ENCODE peak calls at places on chromosomes 11 and 22, in seven cellular contexts. W is body of pancreas; J is pancreas; F is HEK293T; Q is ascending aorta; I is naive thymus-derived CD4-positive, alpha-beta T cell; P is DMS79 treated with DMSO at 0.1 percent for 48 hours. R is an unnamed sample.

GRCh38 chr11:1081601-1082311 is 7.1 kb downstream of the MUC2 start:
- DNase-seq in I (no peak), W (no peak), J (no peak), F (no peak), P (no peak), Q (no peak), R (no peak)

GRCh38 chr11:72308226-72309073 is 64.5 kb upstream of the PHOX2A start:
- DNase-seq in J (peak; percentile 20), W (peak; percentile 22), P (peak; percentile 100), F (peak; percentile 66), I (no peak), Q (no peak), R (no peak)

GRCh38 chr11:64341851-64342791 is 2.1 kb downstream of the CCDC88B start:
- DNase-seq in W (peak; percentile 95), J (peak; percentile 97), I (peak; percentile 88), Q (peak; percentile 69), P (no peak), F (peak; percentile 91), R (peak; percentile 81)

GRCh38 chr11:70415642-70416395 is 17.5 kb downstream of the CTTN start:
- DNase-seq in P (no peak), Q (no peak), F (no peak), J (no peak), I (no peak), W (no peak), R (no peak)

GRCh38 chr11:75103380-75104026 is 6.8 kb upstream of the OR2AT4 start:
- DNase-seq in Q (no peak), W (no peak), P (no peak), I (no peak), F (no peak), J (no peak), R (no peak)

GRCh38 chr11:69524291-69524882 is 42.9 kb downstream of the LINC01488 start:
- DNase-seq in P (no peak), F (no peak), I (no peak), J (no peak), Q (no peak), W (no peak), R (no peak)

GRCh38 chr22:39543095-39543494 is 10.5 kb upstream of the RPS19BP1 start:
- DNase-seq in W (no peak), J (no peak), P (no peak), F (peak; percentile 71), Q (no peak), I (no peak), R (no peak)

GRCh38 chr11:122082203-122082602 is 33.8 kb downstream of the BLID start:
- DNase-seq in P (no peak), Q (no peak), W (no peak), J (no peak), I (no peak), F (no peak), R (no peak)

GRCh38 chr11:93501856-93502255 is 41.3 kb downstream of the SMCO4 start:
- DNase-seq in Q (no peak), F (no peak), J (no peak), I (no peak), W (no peak), P (no peak), R (no peak)

GRCh38 chr11:34798985-34799384 is 117.2 kb downstream of the APIP start:
- DNase-seq in F (no peak), I (no peak), Q (no peak), J (no peak), P (peak; percentile 41), W (no peak), R (no peak)

GRCh38 chr22:41902932-41903421 is 11.9 kb downstream of the SHISA8 start:
- DNase-seq in Q (no peak), P (peak; percentile 30), I (no peak), F (no peak), J (no peak), W (peak; percentile 53), R (no peak)

GRCh38 chr11:10785146-10785474 is 23.6 kb downstream of the EIF4G2 start:
- DNase-seq in I (no peak), F (no peak), P (peak; percentile 26), W (no peak), Q (no peak), J (no peak), R (no peak)

GRCh38 chr11:68504432-68505066 is 44.0 kb downstream of the PPP6R3 start:
- DNase-seq in J (no peak), I (no peak), P (peak; percentile 33), Q (no peak), F (no peak), W (no peak), R (no peak)

GRCh38 chr11:69541501-69542313 is 60.2 kb downstream of the LINC01488 start:
- DNase-seq in W (peak; percentile 56), J (peak; percentile 17), F (no peak), I (no peak), P (peak; percentile 30), Q (no peak), R (no peak)

GRCh38 chr11:81222491-81222890 is 1511.2 kb downstream of the FAM181B start:
- DNase-seq in J (no peak), P (no peak), F (no peak), Q (no peak), I (no peak), W (no peak), R (no peak)

GRCh38 chr11:76201672-76202412 is 4.5 kb downstream of the WNT11 start:
- DNase-seq in W (no peak), Q (no peak), F (no peak), P (no peak), J (no peak), I (no peak), R (no peak)

GRCh38 chr11:35559949-35560348 is 34.5 kb upstream of the PAMR1 start:
- DNase-seq in I (no peak), Q (no peak), F (no peak), J (no peak), P (no peak), W (no peak), R (no peak)

GRCh38 chr11:9263840-9264380 is 1.2 kb downstream of the DENND5A start:
- DNase-seq in P (no peak), I (peak; percentile 55), F (no peak), J (no peak), Q (no peak), W (no peak), R (peak; percentile 57)

GRCh38 chr11:130403301-130403804 is 25.1 kb downstream of the ADAMTS8 start:
- DNase-seq in W (peak; percentile 43), I (no peak), Q (peak; percentile 30), P (peak; percentile 17), F (no peak), J (no peak), R (no peak)

GRCh38 chr22:45341503-45341902 is 31.8 kb downstream of the FAM118A start:
- DNase-seq in I (peak; percentile 86), P (no peak), W (no peak), F (no peak), J (no peak), Q (no peak), R (no peak)

GRCh38 chr11:47566166-47566546 is 757 bp downstream of the PTPMT1 start:
- DNase-seq in I (no peak), P (peak; percentile 28), Q (no peak), F (no peak), W (no peak), J (no peak), R (no peak)

GRCh38 chr22:36144886-36145541 is 15.5 kb downstream of the APOL3 start:
- DNase-seq in Q (no peak), J (peak; percentile 65), F (peak; percentile 60), I (peak; percentile 27), P (peak; percentile 4), W (peak; percentile 64), R (no peak)

GRCh38 chr11:71453911-71454304 is 905 bp downstream of the NADSYN1 start:
- DNase-seq in W (no peak), P (no peak), F (no peak), J (no peak), Q (no peak), I (no peak), R (no peak)

GRCh38 chr11:114353448-114353847 is 46.9 kb downstream of the C11orf71 start:
- DNase-seq in Q (no peak), W (no peak), J (no peak), F (no peak), P (no peak), I (no peak), R (no peak)

GRCh38 chr11:115153135-115153534 is 351.1 kb downstream of the CADM1 start:
- DNase-seq in P (no peak), F (no peak), W (no peak), Q (no peak), J (no peak), I (no peak), R (no peak)

GRCh38 chr11:130806746-130807145 is 109.5 kb downstream of the SNX19 start:
- DNase-seq in W (no peak), P (peak; percentile 17), J (no peak), I (no peak), F (no peak), Q (no peak), R (no peak)

GRCh38 chr11:3802016-3802790 is 4.8 kb upstream of the NUP98 start:
- DNase-seq in J (no peak), I (no peak), Q (no peak), F (no peak), P (no peak), W (no peak), R (no peak)